ENCODE peak calls at places on chromosomes 4 and X, in eight cellular contexts. L is lower lobe of right lung, X is SK-N-SH, I is thoracic aorta, N is ovary, B is ascending aorta, J is cardiac muscle cell, C is stomach. W is an unnamed sample.

GRCh38 chrX:151151668-151152267 is 24.6 kb upstream of the GPR50 start:
- DNase-seq in L (no peak), X (peak; percentile 37), I (no peak), N (no peak), B (no peak), J (peak; percentile 64), C (no peak), W (peak; percentile 6)

GRCh38 chr4:72974694-72975487 is 94.6 kb downstream of the COX18 start:
- DNase-seq in L (no peak), X (no peak), I (no peak), N (no peak), B (no peak), J (no peak), C (no peak), W (no peak)

GRCh38 chr4:106502106-106502699 is 133.6 kb upstream of the GIMD1 start:
- DNase-seq in L (peak; percentile 61), X (peak; percentile 62), I (no peak), N (peak; percentile 31), B (peak; percentile 63), J (peak; percentile 77), C (peak; percentile 64), W (peak; percentile 69)

GRCh38 chr4:121881213-121881612 is 10.9 kb upstream of the BBS7 start:
- DNase-seq in L (no peak), X (no peak), I (no peak), N (no peak), B (no peak), J (no peak), C (no peak), W (no peak)

GRCh38 chrX:56986138-56986537 is 9.2 kb downstream of the SPIN3 start:
- DNase-seq in L (no peak), X (no peak), I (no peak), N (no peak), B (no peak), J (no peak), C (no peak), W (no peak)

GRCh38 chr4:24169956-24170355 is 280.1 kb upstream of the PPARGC1A start:
- DNase-seq in L (no peak), X (no peak), I (no peak), N (no peak), B (no peak), J (no peak), C (no peak), W (no peak)

GRCh38 chr4:185426960-185427688 is 1.4 kb upstream of the UFSP2 start:
- DNase-seq in L (no peak), X (no peak), I (no peak), N (no peak), B (no peak), J (no peak), C (no peak), W (no peak)

GRCh38 chr4:4820264-4820663 is 39.2 kb upstream of the MSX1 start:
- DNase-seq in L (no peak), X (peak; percentile 78), I (no peak), N (no peak), B (no peak), J (no peak), C (no peak), W (peak; percentile 16)

GRCh38 chr4:172850838-172851237 is 317.8 kb upstream of the GALNT7 start:
- DNase-seq in L (no peak), X (no peak), I (no peak), N (no peak), B (no peak), J (no peak), C (no peak), W (peak; percentile 72)

GRCh38 chrX:8462488-8462887 is 2.1 kb upstream of the VCX3B start:
- DNase-seq in L (no peak), X (no peak), I (no peak), N (no peak), B (no peak), J (no peak), C (no peak), W (no peak)

GRCh38 chr4:161658658-161659057 is 505.1 kb downstream of the FSTL5 start:
- DNase-seq in L (no peak), X (peak; percentile 36), I (no peak), N (no peak), B (no peak), J (no peak), C (no peak), W (no peak)

GRCh38 chr4:13640149-13640671 is 12.7 kb upstream of the BOD1L1 start:
- DNase-seq in L (no peak), X (no peak), I (no peak), N (no peak), B (no peak), J (no peak), C (no peak), W (peak; percentile 34)

GRCh38 chr4:151407466-151408379 is 1.3 kb upstream of the FHIP1A start:
- DNase-seq in L (peak; percentile 68), X (peak; percentile 28), I (no peak), N (peak; percentile 41), B (peak; percentile 63), J (no peak), C (peak; percentile 58), W (no peak)

GRCh38 chrX:15749642-15750610 is 11.9 kb downstream of the CA5B start:
- DNase-seq in L (peak; percentile 44), X (no peak), I (no peak), N (no peak), B (peak; percentile 72), J (no peak), C (peak; percentile 31), W (no peak)

GRCh38 chr4:181745933-181746627 is 497.1 kb upstream of the TENM3 start:
- DNase-seq in L (no peak), X (no peak), I (no peak), N (no peak), B (no peak), J (no peak), C (no peak), W (no peak)

GRCh38 chrX:67587946-67588624 is 44.3 kb downstream of the AR start:
- DNase-seq in L (no peak), X (no peak), I (no peak), N (no peak), B (no peak), J (no peak), C (no peak), W (peak; percentile 89)

GRCh38 chr4:105637409-105638258 is 70.9 kb downstream of the INTS12 start:
- DNase-seq in L (peak; percentile 74), X (peak; percentile 4), I (peak; percentile 47), N (peak; percentile 22), B (peak; percentile 83), J (peak; percentile 68), C (peak; percentile 79), W (peak; percentile 59)

GRCh38 chr4:101284546-101284945 is 62.8 kb downstream of the PPP3CA start:
- DNase-seq in L (no peak), X (no peak), I (no peak), N (no peak), B (no peak), J (no peak), C (no peak), W (no peak)

GRCh38 chr4:76611611-76612010 is 176.6 kb downstream of the SHROOM3 start:
- DNase-seq in L (no peak), X (no peak), I (no peak), N (peak; percentile 43), B (peak; percentile 83), J (no peak), C (peak; percentile 86), W (no peak)

GRCh38 chrX:121853762-121854613 is 806.6 kb downstream of the GLUD2 start:
- DNase-seq in L (no peak), X (no peak), I (no peak), N (no peak), B (no peak), J (no peak), C (no peak), W (no peak)

DNA sequence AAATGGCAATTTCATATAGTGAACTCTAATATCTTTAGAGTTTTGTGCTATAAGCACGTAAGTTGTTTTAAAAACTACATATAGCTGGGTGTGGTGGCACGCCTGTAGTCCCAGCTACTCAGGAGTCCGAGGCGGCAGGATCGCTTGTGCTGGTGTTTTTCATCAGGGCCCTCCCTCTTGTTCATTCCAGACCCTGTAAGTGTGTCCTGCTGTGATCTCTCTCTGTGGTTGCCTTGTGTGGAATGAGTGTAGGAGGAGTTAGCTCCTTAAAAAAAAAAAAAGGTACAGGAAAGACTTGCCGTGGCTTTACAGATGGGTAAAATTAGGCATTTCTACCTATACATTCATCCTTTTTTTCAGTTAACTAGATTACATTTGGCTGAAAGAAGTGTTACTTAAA is 35.4 kb downstream of the RBBP7 start:
- DNase-seq in L (no peak), X (no peak), I (no peak), N (no peak), B (no peak), J (peak; percentile 21), C (no peak), W (no peak)
- H3K27ac ChIP-seq in L (no peak overlapping the region), X (no peak overlapping the region), I (no peak overlapping the region), N (no peak overlapping the region), B (no peak overlapping the region), J (peak overlapping the region; percentile 7), C (no peak overlapping the region), W (no peak overlapping the region)

GRCh38 chr4:48343531-48343930 is 2.2 kb downstream of the SLAIN2 start:
- DNase-seq in L (no peak), X (no peak), I (no peak), N (no peak), B (no peak), J (peak; percentile 12), C (no peak), W (no peak)
- H3K4me1 ChIP-seq in L (peaks cover 39% of the 10 kb centered on the region), X (peaks cover 31% of the 10 kb centered on the region), I (peaks cover 31% of the 10 kb centered on the region), N (peaks cover 6% of the 10 kb centered on the region), B (peaks cover 11% of the 10 kb centered on the region), J (peaks cover 25% of the 10 kb centered on the region), C (peaks cover 22% of the 10 kb centered on the region), W (peaks cover 8% of the 10 kb centered on the region)

DNA sequence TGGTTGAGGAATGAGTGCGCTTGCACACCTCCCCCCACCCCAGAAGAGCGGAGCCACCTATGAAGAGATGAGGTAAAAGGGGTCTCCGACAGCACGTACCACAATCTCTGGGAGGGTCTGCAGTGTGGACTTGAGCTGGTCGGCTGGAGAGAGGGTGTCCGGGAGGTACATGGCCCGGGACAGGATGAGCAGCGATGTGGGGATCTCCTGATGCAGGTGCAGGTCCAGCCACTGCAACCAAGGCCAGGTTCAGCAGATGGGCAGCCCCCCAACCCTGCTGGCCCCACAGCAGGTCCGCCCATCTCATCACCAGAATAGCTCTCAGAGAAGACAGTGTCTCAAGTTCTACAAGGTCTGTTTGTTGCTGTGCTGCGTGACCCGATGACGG is 30.4 kb downstream of the FGFR3 start:
- DNase-seq in L (no peak), X (no peak), I (no peak), N (no peak), B (no peak), J (no peak), C (no peak), W (no peak)
- H3K36me3 ChIP-seq in L (peaks cover 82% of the 10 kb centered on the region), X (peaks cover 55% of the 10 kb centered on the region), I (peaks cover 57% of the 10 kb centered on the region), N (no peaks in the 10 kb centered on the region), B (peaks cover 85% of the 10 kb centered on the region), J (peaks cover 13% of the 10 kb centered on the region), C (peaks cover 84% of the 10 kb centered on the region), W (peaks cover 45% of the 10 kb centered on the region)

GRCh38 chr4:163077611-163078010 is 89.1 kb downstream of the NAF1 start:
- DNase-seq in L (no peak), X (no peak), I (no peak), N (no peak), B (no peak), J (no peak), C (no peak), W (no peak)

GRCh38 chr4:163070023-163070422 is 96.7 kb downstream of the NAF1 start:
- DNase-seq in L (no peak), X (no peak), I (no peak), N (no peak), B (no peak), J (no peak), C (no peak), W (no peak)

GRCh38 chr4:163071308-163071707 is 95.4 kb downstream of the NAF1 start:
- DNase-seq in L (no peak), X (no peak), I (no peak), N (no peak), B (no peak), J (no peak), C (no peak), W (no peak)

GRCh38 chr4:163072222-163072621 is 94.5 kb downstream of the NAF1 start:
- DNase-seq in L (no peak), X (no peak), I (no peak), N (no peak), B (no peak), J (no peak), C (no peak), W (no peak)
- H3K27ac ChIP-seq in L (no peak overlapping the region), X (no peak overlapping the region), I (no peak overlapping the region), N (no peak overlapping the region), B (peak overlapping the region; percentile 78), J (no peak overlapping the region), C (no peak overlapping the region), W (no peak overlapping the region)